ENCODE peak calls at places on chromosomes 5 and 9, in four cellular contexts. C is hepatocyte, D is mammary epithelial cell, F is GM23248. W is an unnamed sample.
A peak's percentile ranks its signal among the peaks of the same experiment; 100 is the strongest.

GRCh38 chr5:36373527-36374086 is 71.9 kb upstream of the RANBP3L start:
- DNase-seq in C (peak; percentile 64), D (peak; percentile 93), F (peak; percentile 91), W (peak; percentile 80)

GRCh38 chr9:4584636-4585035 is 77.5 kb upstream of the PLPP6 start:
- DNase-seq in C (no peak), D (no peak), F (no peak), W (no peak)

GRCh38 chr9:127801955-127802575 is 617 bp upstream of the FPGS start:
- DNase-seq in C (no peak), D (no peak), F (peak; percentile 39), W (peak; percentile 57)

GRCh38 chr9:72038890-72039410 is 21.5 kb downstream of the C9orf57 start:
- DNase-seq in C (peak; percentile 88), D (peak; percentile 71), F (peak; percentile 78), W (peak; percentile 49)

GRCh38 chr5:126780165-126780827 is 3.4 kb downstream of the LMNB1 start:
- DNase-seq in C (peak; percentile 75), D (peak; percentile 53), F (peak; percentile 90), W (peak; percentile 68)

GRCh38 chr5:43190755-43191603 is 1.0 kb upstream of the NIM1K start:
- DNase-seq in C (peak; percentile 33), D (no peak), F (peak; percentile 64), W (peak; percentile 32)

GRCh38 chr5:181042036-181042435 is 2.0 kb downstream of the BTNL9 start:
- DNase-seq in C (no peak), D (no peak), F (no peak), W (no peak)

GRCh38 chr5:14895301-14895700 is 23.7 kb upstream of the ANKH start:
- DNase-seq in C (peak; percentile 43), D (no peak), F (no peak), W (no peak)

GRCh38 chr9:93091453-93092081 is 4.5 kb upstream of the CARD19 start:
- DNase-seq in C (peak; percentile 58), D (peak; percentile 67), F (peak; percentile 84), W (peak; percentile 90)

GRCh38 chr9:10999646-11000045 is 386.8 kb upstream of the PTPRD start:
- DNase-seq in C (no peak), D (no peak), F (no peak), W (no peak)

GRCh38 chr9:93220627-93221425 is 36.9 kb downstream of the WNK2 start:
- DNase-seq in C (no peak), D (no peak), F (no peak), W (no peak)

GRCh38 chr5:15525679-15526275 is 25.8 kb downstream of the FBXL7 start:
- DNase-seq in C (no peak), D (no peak), F (peak; percentile 63), W (peak; percentile 41)

GRCh38 chr9:22244141-22245011 is 202.2 kb upstream of the DMRTA1 start:
- DNase-seq in C (peak; percentile 70), D (peak; percentile 58), F (peak; percentile 78), W (peak; percentile 69)

GRCh38 chr5:56144211-56144610 is 88.9 kb downstream of the ANKRD55 start:
- DNase-seq in C (no peak), D (no peak), F (no peak), W (no peak)

GRCh38 chr5:180494510-180495181 is 467 bp downstream of the CNOT6 start:
- DNase-seq in C (peak; percentile 69), D (peak; percentile 17), F (peak; percentile 75), W (peak; percentile 26)

GRCh38 chr9:79616013-79616412 is 44.2 kb downstream of the TLE4 start:
- DNase-seq in C (no peak), D (no peak), F (peak; percentile 48), W (peak; percentile 13)

GRCh38 chr5:137146402-137146889 is 352.7 kb downstream of the SPOCK1 start:
- DNase-seq in C (peak; percentile 89), D (peak; percentile 99), F (peak; percentile 100), W (peak; percentile 99)

GRCh38 chr9:113026200-113026599 is 14.2 kb upstream of the ZNF883 start:
- DNase-seq in C (no peak), D (peak; percentile 27), F (peak; percentile 22), W (peak; percentile 5)

GRCh38 chr5:15510816-15511215 is 10.8 kb downstream of the FBXL7 start:
- DNase-seq in C (no peak), D (peak; percentile 0), F (peak; percentile 54), W (peak; percentile 19)

GRCh38 chr9:131162886-131163285 is 37.5 kb downstream of the NUP214 start:
- DNase-seq in C (no peak), D (no peak), F (no peak), W (no peak)

GRCh38 chr5:178241688-178242231 is 9.2 kb upstream of the PHYKPL start:
- DNase-seq in C (no peak), D (no peak), F (no peak), W (no peak)

GRCh38 chr9:136799854-136800657 is 3.9 kb downstream of the CCDC183 start:
- DNase-seq in C (peak; percentile 97), D (peak; percentile 80), F (peak; percentile 67), W (peak; percentile 44)

GRCh38 chr5:20034717-20035116 is 46.7 kb upstream of the CDH18 start:
- DNase-seq in C (no peak), D (no peak), F (no peak), W (no peak)

GRCh38 chr5:169127431-169127830 is 173.5 kb downstream of the SLIT3 start:
- DNase-seq in C (no peak), D (no peak), F (no peak), W (no peak)

GRCh38 chr5:164048527-164048926 is 543.1 kb downstream of the MAT2B start:
- DNase-seq in C (no peak), D (no peak), F (no peak), W (peak; percentile 25)

DNA sequence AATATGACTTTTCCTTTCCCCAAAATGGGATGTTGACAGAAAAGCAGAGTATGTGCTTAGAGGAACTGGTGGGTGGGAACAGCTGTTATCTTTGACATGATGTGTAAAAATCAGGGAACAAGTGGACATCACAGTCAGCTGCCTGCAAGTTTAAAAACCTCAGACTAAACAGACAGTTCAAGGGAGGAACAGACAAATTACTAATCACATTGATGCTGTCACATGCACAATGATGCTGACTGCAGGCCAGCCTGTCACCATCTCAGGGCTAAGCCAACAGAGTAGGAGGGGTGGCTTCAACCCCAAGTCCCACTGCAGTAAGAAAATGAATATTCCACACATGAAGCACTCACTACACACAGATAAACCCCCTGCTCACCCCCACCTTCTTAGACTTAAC is 38.2 kb upstream of the UBAP2 start:
- DNase-seq in C (no peak), D (no peak), F (no peak), W (no peak)
- H3K27ac ChIP-seq in C (no peak overlapping the region), D (no peak overlapping the region), F (no peak overlapping the region), W (no peak overlapping the region)

DNA sequence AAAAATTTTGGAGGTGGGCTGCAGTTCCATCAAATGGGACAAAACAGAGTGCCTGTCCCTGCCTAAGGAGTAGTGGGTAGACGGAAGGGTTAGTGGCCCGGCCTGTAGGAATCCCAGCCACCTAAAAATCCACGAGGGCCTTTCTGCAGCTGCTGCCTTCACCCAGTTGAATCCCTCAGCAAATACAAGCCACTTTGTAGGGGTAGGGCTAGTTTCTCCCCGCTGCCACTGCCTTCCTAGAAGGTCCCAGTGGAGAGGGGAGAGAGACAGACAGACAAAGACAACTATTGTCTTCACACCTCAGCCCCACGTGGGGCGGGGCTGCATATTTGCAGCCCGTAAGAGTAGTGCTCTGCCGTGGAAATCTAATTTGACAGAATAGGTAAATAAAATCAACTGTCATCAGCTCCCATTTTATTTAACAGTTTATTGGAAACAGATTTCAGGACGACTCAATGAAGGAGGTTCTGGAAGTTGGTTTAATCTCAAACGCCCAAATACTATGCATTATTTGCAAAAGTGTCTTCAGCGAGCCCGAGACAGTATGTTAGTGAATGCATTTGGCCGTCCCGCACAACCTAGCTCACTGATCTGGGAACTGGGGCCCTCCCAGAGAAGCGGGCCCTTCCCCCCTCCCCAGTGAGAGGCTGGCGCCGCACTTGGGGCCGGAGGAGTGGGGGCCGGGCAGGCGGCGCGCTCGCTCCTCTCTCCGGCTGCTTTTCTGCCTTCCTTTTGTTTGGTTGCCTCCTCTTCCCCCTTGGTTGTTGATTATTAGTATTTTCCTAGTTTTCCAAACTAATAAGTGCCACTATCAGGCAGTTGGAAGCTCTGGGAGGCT is 67.7 kb upstream of the TBCA start:
- DNase-seq in C (peak; percentile 34), D (no peak), F (peak; percentile 47), W (no peak)
- H3K79me2 ChIP-seq in C (no peaks in the 10 kb centered on the region), D (no peaks in the 10 kb centered on the region), F (no peaks in the 10 kb centered on the region), W (no peaks in the 10 kb centered on the region)

GRCh38 chr5:148928141-148928540 is 101.7 kb downstream of the ADRB2 start:
- DNase-seq in C (no peak), D (peak; percentile 34), F (peak; percentile 50), W (no peak)

GRCh38 chr5:148931453-148932057 is 105.1 kb downstream of the ADRB2 start:
- DNase-seq in C (no peak), D (no peak), F (no peak), W (no peak)

GRCh38 chr5:148926207-148926606 is 99.8 kb downstream of the ADRB2 start:
- DNase-seq in C (no peak), D (no peak), F (no peak), W (no peak)

GRCh38 chr5:148924817-148925216 is 98.4 kb downstream of the ADRB2 start:
- DNase-seq in C (no peak), D (peak; percentile 55), F (no peak), W (no peak)

GRCh38 chr5:148927307-148927946 is 101.0 kb downstream of the ADRB2 start:
- DNase-seq in C (no peak), D (no peak), F (no peak), W (no peak)
- H3K27ac ChIP-seq in C (no peak overlapping the region), D (peak overlapping the region; percentile 28), F (no peak overlapping the region), W (no peak overlapping the region)

GRCh38 chr9:124388275-124389048 is 26.8 kb downstream of the PSMB7 start:
- DNase-seq in C (no peak), D (no peak), F (no peak), W (no peak)
- H3K79me2 ChIP-seq in C (peaks cover 73% of the 10 kb centered on the region), D (peaks cover 94% of the 10 kb centered on the region), F (peaks cover 88% of the 10 kb centered on the region), W (peaks cover 70% of the 10 kb centered on the region)

W was measured in fibroblast of lung.